ENCODE peak calls at places on chromosomes 16 and 17, in five cellular contexts. One of them, this sample, is unnamed.

GRCh38 chr17:35183332-35183731 is 10.9 kb downstream of the SLC35G3 start:
- DNase-seq in esophagus muscularis mucosa: no peak
- DNase-seq in Calu3: no peak
- DNase-seq in nephron progenitor cell: no peak
- DNase-seq in omental fat pad: no peak
- DNase-seq in this sample: no peak

GRCh38 chr17:40330850-40331470 is 22.0 kb downstream of the RARA start:
- DNase-seq in nephron progenitor cell: no peak
- DNase-seq in Calu3: no peak
- DNase-seq in omental fat pad: no peak
- DNase-seq in esophagus muscularis mucosa: no peak
- DNase-seq in this sample: no peak

GRCh38 chr16:85428168-85428898 is 184.8 kb upstream of the GSE1 start:
- DNase-seq in esophagus muscularis mucosa: no peak
- DNase-seq in Calu3: peak
- DNase-seq in omental fat pad: no peak
- DNase-seq in nephron progenitor cell: peak
- DNase-seq in this sample: no peak

GRCh38 chr17:6492892-6493674 is 48.8 kb downstream of the PIMREG start:
- DNase-seq in nephron progenitor cell: no peak
- DNase-seq in omental fat pad: no peak
- DNase-seq in Calu3: no peak
- DNase-seq in esophagus muscularis mucosa: no peak
- DNase-seq in this sample: no peak

GRCh38 chr16:48361012-48361411 is 24.2 kb downstream of the SIAH1 start:
- DNase-seq in Calu3: no peak
- DNase-seq in omental fat pad: no peak
- DNase-seq in esophagus muscularis mucosa: no peak
- DNase-seq in nephron progenitor cell: no peak
- DNase-seq in this sample: no peak

GRCh38 chr16:1291576-1291974 is 17.9 kb upstream of the UBE2I start:
- DNase-seq in omental fat pad: no peak
- DNase-seq in Calu3: no peak
- DNase-seq in esophagus muscularis mucosa: no peak
- DNase-seq in nephron progenitor cell: peak
- DNase-seq in this sample: no peak

GRCh38 chr17:42233148-42233547 is 38.9 kb upstream of the GHDC start:
- DNase-seq in nephron progenitor cell: no peak
- DNase-seq in omental fat pad: no peak
- DNase-seq in esophagus muscularis mucosa: no peak
- DNase-seq in Calu3: no peak
- DNase-seq in this sample: no peak

GRCh38 chr16:80300876-80301275 is 239.9 kb upstream of the DYNLRB2 start:
- DNase-seq in esophagus muscularis mucosa: no peak
- DNase-seq in nephron progenitor cell: no peak
- DNase-seq in Calu3: no peak
- DNase-seq in omental fat pad: no peak
- DNase-seq in this sample: no peak

GRCh38 chr17:17025621-17026020 is 16.6 kb upstream of the MPRIP start:
- DNase-seq in esophagus muscularis mucosa: no peak
- DNase-seq in omental fat pad: no peak
- DNase-seq in Calu3: no peak
- DNase-seq in nephron progenitor cell: no peak
- DNase-seq in this sample: no peak

GRCh38 chr16:72270531-72270930 is 98.6 kb upstream of the PMFBP1 start:
- DNase-seq in Calu3: no peak
- DNase-seq in omental fat pad: no peak
- DNase-seq in esophagus muscularis mucosa: no peak
- DNase-seq in nephron progenitor cell: no peak
- DNase-seq in this sample: no peak

GRCh38 chr16:4392382-4393242 is 21.0 kb downstream of the VASN start:
- DNase-seq in omental fat pad: no peak
- DNase-seq in Calu3: peak
- DNase-seq in nephron progenitor cell: peak
- DNase-seq in esophagus muscularis mucosa: no peak
- DNase-seq in this sample: no peak

GRCh38 chr17:2357931-2358434 is 20.7 kb downstream of the SGSM2 start:
- DNase-seq in omental fat pad: no peak
- DNase-seq in esophagus muscularis mucosa: no peak
- DNase-seq in Calu3: no peak
- DNase-seq in nephron progenitor cell: no peak
- DNase-seq in this sample: no peak

GRCh38 chr17:40322417-40323315 is 13.7 kb downstream of the RARA start:
- DNase-seq in esophagus muscularis mucosa: no peak
- DNase-seq in omental fat pad: no peak
- DNase-seq in nephron progenitor cell: peak
- DNase-seq in Calu3: peak
- DNase-seq in this sample: no peak

GRCh38 chr16:77987772-77988171 is 34.6 kb upstream of the CLEC3A start:
- DNase-seq in nephron progenitor cell: no peak
- DNase-seq in Calu3: no peak
- DNase-seq in esophagus muscularis mucosa: no peak
- DNase-seq in omental fat pad: no peak
- DNase-seq in this sample: no peak

GRCh38 chr17:15169676-15170075 is 95.5 kb downstream of the PMP22 start:
- DNase-seq in Calu3: no peak
- DNase-seq in nephron progenitor cell: no peak
- DNase-seq in omental fat pad: no peak
- DNase-seq in esophagus muscularis mucosa: peak
- DNase-seq in this sample: no peak

GRCh38 chr17:17557796-17558195 is 33.7 kb downstream of the PEMT start:
- DNase-seq in nephron progenitor cell: no peak
- DNase-seq in omental fat pad: no peak
- DNase-seq in esophagus muscularis mucosa: no peak
- DNase-seq in Calu3: no peak
- DNase-seq in this sample: no peak

GRCh38 chr17:30388321-30389179 is 9.8 kb downstream of the CPD start:
- DNase-seq in omental fat pad: no peak
- DNase-seq in nephron progenitor cell: peak
- DNase-seq in esophagus muscularis mucosa: no peak
- DNase-seq in Calu3: no peak
- DNase-seq in this sample: peak

GRCh38 chr16:49586466-49586865 is 212.9 kb downstream of the C16orf78 start:
- DNase-seq in Calu3: no peak
- DNase-seq in omental fat pad: no peak
- DNase-seq in nephron progenitor cell: no peak
- DNase-seq in esophagus muscularis mucosa: no peak
- DNase-seq in this sample: no peak

GRCh38 chr16:28494141-28494851 is at the start of gene APOBR:
- DNase-seq in Calu3: no peak
- DNase-seq in nephron progenitor cell: no peak
- DNase-seq in omental fat pad: no peak
- DNase-seq in esophagus muscularis mucosa: peak
- DNase-seq in this sample: no peak

GRCh38 chr16:1204941-1205340 is 20.1 kb downstream of the TPSG1 start:
- DNase-seq in Calu3: no peak
- DNase-seq in omental fat pad: no peak
- DNase-seq in nephron progenitor cell: no peak
- DNase-seq in esophagus muscularis mucosa: no peak
- DNase-seq in this sample: no peak

GRCh38 chr16:28546626-28547025 is 7.1 kb upstream of the SGF29 start:
- DNase-seq in esophagus muscularis mucosa: no peak
- DNase-seq in nephron progenitor cell: no peak
- DNase-seq in omental fat pad: no peak
- DNase-seq in Calu3: no peak
- DNase-seq in this sample: no peak

GRCh38 chr16:50668368-50669008 is 12.6 kb downstream of the SNX20 start:
- DNase-seq in Calu3: peak
- DNase-seq in nephron progenitor cell: no peak
- DNase-seq in esophagus muscularis mucosa: no peak
- DNase-seq in omental fat pad: no peak
- DNase-seq in this sample: no peak

GRCh38 chr16:71954699-71955195 is 45.5 kb downstream of the PKD1L3 start:
- DNase-seq in Calu3: no peak
- DNase-seq in esophagus muscularis mucosa: no peak
- DNase-seq in omental fat pad: no peak
- DNase-seq in nephron progenitor cell: no peak
- DNase-seq in this sample: no peak

GRCh38 chr16:21599994-21600773 is 807 bp downstream of the METTL9 start:
- DNase-seq in esophagus muscularis mucosa: no peak
- DNase-seq in Calu3: peak
- DNase-seq in nephron progenitor cell: no peak
- DNase-seq in omental fat pad: no peak
- DNase-seq in this sample: peak

GRCh38 chr17:9926150-9926804 is 21.2 kb upstream of the RCVRN start:
- DNase-seq in Calu3: no peak
- DNase-seq in nephron progenitor cell: no peak
- DNase-seq in esophagus muscularis mucosa: no peak
- DNase-seq in omental fat pad: no peak
- DNase-seq in this sample: no peak

GRCh38 chr17:2609091-2609490 is 15.6 kb downstream of the PAFAH1B1 start:
- DNase-seq in Calu3: no peak
- DNase-seq in esophagus muscularis mucosa: no peak
- DNase-seq in omental fat pad: no peak
- DNase-seq in nephron progenitor cell: no peak
- DNase-seq in this sample: no peak

GRCh38 chr17:48131216-48131824 is 23.8 kb downstream of the SNX11 start:
- DNase-seq in esophagus muscularis mucosa: no peak
- DNase-seq in nephron progenitor cell: peak
- DNase-seq in omental fat pad: no peak
- DNase-seq in Calu3: peak
- DNase-seq in this sample: peak

GRCh38 chr17:416293-417206 is 63.9 kb upstream of the RPH3AL start:
- DNase-seq in Calu3: no peak
- DNase-seq in nephron progenitor cell: no peak
- DNase-seq in esophagus muscularis mucosa: no peak
- DNase-seq in omental fat pad: no peak
- DNase-seq in this sample: no peak

DNA sequence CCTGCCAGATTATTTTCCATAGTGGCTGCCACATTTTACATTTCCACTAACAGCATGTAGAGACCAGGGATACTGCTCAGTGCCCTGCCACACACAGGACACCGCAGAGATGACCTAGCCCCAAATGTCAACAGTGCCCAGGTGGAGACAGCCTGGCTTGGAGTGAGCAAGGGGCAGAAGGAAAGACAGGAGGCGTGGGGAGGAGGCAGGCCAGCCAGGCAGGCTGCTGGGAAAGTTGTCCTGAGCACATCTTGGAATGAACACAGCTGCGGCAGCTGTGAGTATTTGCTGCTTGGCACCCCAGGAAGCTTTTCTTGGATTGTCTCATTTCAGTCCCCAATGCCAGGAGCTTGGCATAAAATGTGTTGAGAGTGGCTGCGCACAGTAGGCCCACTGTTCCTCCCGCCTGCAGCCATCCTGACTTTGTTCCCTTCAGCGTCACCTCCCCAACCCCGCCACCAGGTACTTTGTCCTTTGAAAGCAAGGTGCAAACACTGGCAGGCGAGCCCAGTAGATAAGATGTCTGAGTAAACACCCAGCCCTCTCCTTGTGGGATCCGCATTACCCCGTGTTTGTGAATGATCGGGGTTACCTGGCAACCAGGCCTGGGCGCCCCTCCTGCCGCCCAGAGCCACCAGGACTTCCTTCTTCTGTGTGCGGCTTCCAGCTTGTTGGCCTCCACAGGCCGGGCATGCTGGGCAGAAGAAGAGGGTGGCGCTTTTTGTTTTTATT is 114.0 kb downstream of the CMIP start:
- DNase-seq in Calu3: peak
- DNase-seq in esophagus muscularis mucosa: no peak
- DNase-seq in nephron progenitor cell: no peak
- DNase-seq in omental fat pad: no peak
- DNase-seq in this sample: no peak
- TF ChIP-seq CTCF in Calu3: no peak
- TF ChIP-seq CTCF in esophagus muscularis mucosa: no peak
- TF ChIP-seq CTCF in nephron progenitor cell: no peak
- TF ChIP-seq CTCF in omental fat pad: no peak
- TF ChIP-seq CTCF in this sample: no peak

DNA sequence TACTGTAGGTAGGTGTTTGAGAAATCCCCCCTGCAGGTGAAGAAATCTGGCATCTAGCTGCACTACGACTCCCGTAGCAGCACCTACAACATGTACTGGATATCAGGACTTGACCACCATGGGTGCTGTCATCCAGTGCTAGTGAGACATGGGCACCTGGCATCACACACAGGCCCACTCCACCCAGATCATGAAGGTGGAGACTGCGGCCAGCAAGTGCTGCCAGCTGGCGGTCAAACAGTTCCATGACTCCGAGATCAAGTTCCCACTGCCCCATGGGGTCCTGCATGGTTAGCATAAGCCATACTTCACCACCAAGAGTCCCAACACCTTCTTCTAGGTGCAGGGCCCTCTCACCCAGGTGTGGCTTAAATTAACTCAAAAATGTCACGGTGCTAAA is 213.0 kb upstream of the C17orf78 start:
- DNase-seq in omental fat pad: no peak
- DNase-seq in esophagus muscularis mucosa: no peak
- DNase-seq in Calu3: no peak
- DNase-seq in nephron progenitor cell: no peak
- DNase-seq in this sample: no peak
- TF ChIP-seq CTCF in omental fat pad: no peak
- TF ChIP-seq CTCF in esophagus muscularis mucosa: no peak
- TF ChIP-seq CTCF in Calu3: no peak
- TF ChIP-seq CTCF in nephron progenitor cell: no peak
- TF ChIP-seq CTCF in this sample: no peak

GRCh38 chr16:67549240-67549639 is 13.1 kb upstream of the CTCF start:
- DNase-seq in esophagus muscularis mucosa: no peak
- DNase-seq in nephron progenitor cell: no peak
- DNase-seq in Calu3: no peak
- DNase-seq in omental fat pad: no peak
- DNase-seq in this sample: no peak

GRCh38 chr16:67551972-67552371 is 10.4 kb upstream of the CTCF start:
- DNase-seq in Calu3: no peak
- DNase-seq in nephron progenitor cell: no peak
- DNase-seq in esophagus muscularis mucosa: no peak
- DNase-seq in omental fat pad: no peak
- DNase-seq in this sample: no peak

GRCh38 chr16:67551091-67551490 is 11.2 kb upstream of the CTCF start:
- DNase-seq in esophagus muscularis mucosa: no peak
- DNase-seq in nephron progenitor cell: no peak
- DNase-seq in Calu3: no peak
- DNase-seq in omental fat pad: no peak
- DNase-seq in this sample: no peak

GRCh38 chr16:67548265-67549126 is 13.8 kb upstream of the CTCF start:
- DNase-seq in Calu3: no peak
- DNase-seq in nephron progenitor cell: no peak
- DNase-seq in esophagus muscularis mucosa: peak
- DNase-seq in omental fat pad: no peak
- DNase-seq in this sample: no peak

DNA sequence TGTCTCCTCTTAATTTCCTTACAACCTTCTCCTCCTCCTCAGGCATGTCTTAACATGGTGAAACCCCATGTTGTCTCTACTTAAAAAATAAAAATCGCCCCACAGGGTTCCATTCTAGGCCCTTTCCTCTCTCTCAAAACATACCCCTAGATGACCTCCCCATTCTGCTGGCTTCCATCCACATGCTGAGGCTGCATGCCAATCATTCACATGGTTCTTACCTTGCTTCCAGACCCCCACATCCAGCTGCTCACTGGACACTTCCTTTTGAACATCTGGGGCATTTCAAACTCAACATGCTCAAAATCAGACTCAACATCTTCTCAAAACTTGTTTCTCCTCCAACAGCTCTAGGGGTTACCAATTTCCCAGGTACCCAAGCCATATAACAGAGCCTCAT is 12.4 kb upstream of the CTCF start:
- DNase-seq in esophagus muscularis mucosa: no peak
- DNase-seq in nephron progenitor cell: no peak
- DNase-seq in Calu3: no peak
- DNase-seq in omental fat pad: no peak
- DNase-seq in this sample: no peak
- TF ChIP-seq CTCF in esophagus muscularis mucosa: no peak
- TF ChIP-seq CTCF in nephron progenitor cell: no peak
- TF ChIP-seq CTCF in Calu3: no peak
- TF ChIP-seq CTCF in omental fat pad: no peak
- TF ChIP-seq CTCF in this sample: no peak

GRCh38 chr17:68291836-68292688 is 767 bp downstream of the ARSG start:
- DNase-seq in Calu3: peak
- DNase-seq in esophagus muscularis mucosa: peak
- DNase-seq in omental fat pad: peak
- DNase-seq in nephron progenitor cell: peak
- DNase-seq in this sample: peak
- TF ChIP-seq CTCF in Calu3: no peak
- TF ChIP-seq CTCF in esophagus muscularis mucosa: no peak
- TF ChIP-seq CTCF in omental fat pad: no peak
- TF ChIP-seq CTCF in nephron progenitor cell: no peak
- TF ChIP-seq CTCF in this sample: no peak